ENCODE peak calls at places on chromosomes 1 and 21, in five cellular contexts. R is HCT116, Q is stomach, T is testis, K is esophagus squamous epithelium. F is an unnamed sample.

GRCh38 chr21:34700605-34701004 is 31.8 kb downstream of the CLIC6 start:
- DNase-seq in R (no peak), Q (no peak), T (no peak), K (no peak), F (no peak)

GRCh38 chr1:25369241-25369640 is 31.1 kb downstream of the TMEM50A start:
- DNase-seq in R (no peak), Q (no peak), T (peak; percentile 76), K (no peak), F (no peak)

GRCh38 chr1:84260852-84261518 is 40.5 kb upstream of the SAMD13 start:
- DNase-seq in R (no peak), Q (no peak), T (no peak), K (no peak), F (no peak)

GRCh38 chr1:26225033-26225831 is 8.8 kb upstream of the CEP85 start:
- DNase-seq in R (no peak), Q (peak; percentile 80), T (peak; percentile 76), K (no peak), F (peak; percentile 72)

GRCh38 chr1:223225061-223225460 is 82.0 kb upstream of the TLR5 start:
- DNase-seq in R (no peak), Q (no peak), T (no peak), K (no peak), F (no peak)

GRCh38 chr1:171850951-171851350 is 9.7 kb downstream of the DNM3 start:
- DNase-seq in R (no peak), Q (no peak), T (no peak), K (no peak), F (no peak)

GRCh38 chr21:44916965-44917364 is 3.7 kb downstream of the ITGB2 start:
- DNase-seq in R (no peak), Q (no peak), T (no peak), K (no peak), F (no peak)

GRCh38 chr1:206450271-206450670 is 20.0 kb upstream of the IKBKE start:
- DNase-seq in R (no peak), Q (no peak), T (no peak), K (no peak), F (no peak)

GRCh38 chr21:34933609-34934345 is 115.3 kb downstream of the RUNX1 start:
- DNase-seq in R (no peak), Q (no peak), T (no peak), K (no peak), F (no peak)

GRCh38 chr1:12153181-12153785 is 13.5 kb upstream of the TNFRSF1B start:
- DNase-seq in R (no peak), Q (peak; percentile 53), T (peak; percentile 58), K (peak; percentile 27), F (no peak)

GRCh38 chr1:115641762-115642167 is at the start of gene VANGL1:
- DNase-seq in R (no peak), Q (peak; percentile 81), T (peak; percentile 71), K (no peak), F (peak; percentile 78)

GRCh38 chr1:245742891-245743290 is 588.1 kb downstream of the KIF26B start:
- DNase-seq in R (no peak), Q (no peak), T (no peak), K (no peak), F (no peak)

GRCh38 chr1:232598133-232598532 is 31.8 kb downstream of the SIPA1L2 start:
- DNase-seq in R (no peak), Q (no peak), T (no peak), K (no peak), F (no peak)

GRCh38 chr1:3652538-3653285 is 396 bp downstream of the TP73 start:
- DNase-seq in R (peak; percentile 18), Q (no peak), T (no peak), K (no peak), F (no peak)

GRCh38 chr1:247037483-247038320 is 29.8 kb upstream of the ZNF695 start:
- DNase-seq in R (no peak), Q (no peak), T (no peak), K (no peak), F (no peak)

GRCh38 chr1:117368116-117369108 is 1.2 kb downstream of the MAN1A2 start:
- DNase-seq in R (no peak), Q (no peak), T (peak; percentile 26), K (no peak), F (no peak)

GRCh38 chr1:199758626-199759255 is 268.8 kb upstream of the NR5A2 start:
- DNase-seq in R (peak; percentile 42), Q (no peak), T (no peak), K (no peak), F (no peak)

GRCh38 chr1:216457356-216457755 is 34.1 kb upstream of the USH2A start:
- DNase-seq in R (no peak), Q (no peak), T (no peak), K (no peak), F (no peak)

GRCh38 chr1:18703041-18703621 is 72.5 kb downstream of the PAX7 start:
- DNase-seq in R (peak; percentile 32), Q (no peak), T (peak; percentile 34), K (no peak), F (no peak)

GRCh38 chr21:26529556-26529955 is 43.5 kb downstream of the CYYR1 start:
- DNase-seq in R (no peak), Q (no peak), T (no peak), K (no peak), F (no peak)

GRCh38 chr1:12132078-12132477 is 34.7 kb upstream of the TNFRSF1B start:
- DNase-seq in R (no peak), Q (no peak), T (no peak), K (no peak), F (no peak)

GRCh38 chr1:84090447-84091244 is 53.4 kb upstream of the PRKACB start:
- DNase-seq in R (peak; percentile 26), Q (no peak), T (no peak), K (no peak), F (no peak)

GRCh38 chr1:147509786-147510360 is 31.4 kb upstream of the BCL9 start:
- DNase-seq in R (no peak), Q (no peak), T (peak; percentile 57), K (no peak), F (peak; percentile 61)

GRCh38 chr1:4796161-4796998 is 142.0 kb downstream of the AJAP1 start:
- DNase-seq in R (no peak), Q (no peak), T (no peak), K (no peak), F (no peak)

GRCh38 chr1:167110586-167110985 is 16.7 kb downstream of the STYXL2 start:
- DNase-seq in R (no peak), Q (no peak), T (no peak), K (no peak), F (no peak)

GRCh38 chr1:160618763-160619274 is 28.0 kb downstream of the SLAMF1 start:
- DNase-seq in R (peak; percentile 23), Q (no peak), T (no peak), K (no peak), F (no peak)

GRCh38 chr1:44497422-44498170 is 92.5 kb downstream of the RNF220 start:
- DNase-seq in R (no peak), Q (no peak), T (no peak), K (no peak), F (no peak)

DNA sequence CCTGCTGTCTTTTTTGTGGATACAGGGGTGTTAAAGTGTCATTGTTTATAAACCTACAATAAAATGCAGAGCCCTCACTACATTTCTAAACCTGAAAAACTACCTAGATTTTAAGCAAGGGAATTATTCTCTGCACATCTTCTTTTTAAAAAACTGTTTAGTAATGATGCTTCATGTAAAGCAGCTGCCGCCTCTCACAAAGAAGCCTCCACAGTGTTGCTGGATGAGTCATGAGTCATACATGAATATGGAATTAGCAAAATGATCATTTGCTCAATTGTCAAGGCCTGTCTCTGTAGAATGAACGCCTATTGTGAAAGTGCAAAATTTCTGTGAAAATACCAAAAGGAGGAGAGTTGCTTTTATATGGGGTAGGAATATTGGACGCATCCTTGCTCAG is 259.5 kb upstream of the CHRM3 start:
- DNase-seq in R (no peak), Q (no peak), T (no peak), K (no peak), F (no peak)
- H3K27ac ChIP-seq in R (no peak overlapping the region), Q (no peak overlapping the region), T (no peak overlapping the region), K (no peak overlapping the region), F (no peak overlapping the region)

GRCh38 chr21:42373908-42374455 is 7.6 kb upstream of the TFF1 start:
- DNase-seq in R (no peak), Q (no peak), T (no peak), K (no peak), F (no peak)

GRCh38 chr21:42376338-42376982 is 10.1 kb upstream of the TFF1 start:
- DNase-seq in R (no peak), Q (peak; percentile 88), T (no peak), K (no peak), F (no peak)

GRCh38 chr21:42374457-42374856 is 8.1 kb upstream of the TFF1 start:
- DNase-seq in R (no peak), Q (no peak), T (no peak), K (no peak), F (no peak)

GRCh38 chr21:42375966-42376337 is 9.6 kb upstream of the TFF1 start:
- DNase-seq in R (no peak), Q (no peak), T (no peak), K (no peak), F (no peak)

DNA sequence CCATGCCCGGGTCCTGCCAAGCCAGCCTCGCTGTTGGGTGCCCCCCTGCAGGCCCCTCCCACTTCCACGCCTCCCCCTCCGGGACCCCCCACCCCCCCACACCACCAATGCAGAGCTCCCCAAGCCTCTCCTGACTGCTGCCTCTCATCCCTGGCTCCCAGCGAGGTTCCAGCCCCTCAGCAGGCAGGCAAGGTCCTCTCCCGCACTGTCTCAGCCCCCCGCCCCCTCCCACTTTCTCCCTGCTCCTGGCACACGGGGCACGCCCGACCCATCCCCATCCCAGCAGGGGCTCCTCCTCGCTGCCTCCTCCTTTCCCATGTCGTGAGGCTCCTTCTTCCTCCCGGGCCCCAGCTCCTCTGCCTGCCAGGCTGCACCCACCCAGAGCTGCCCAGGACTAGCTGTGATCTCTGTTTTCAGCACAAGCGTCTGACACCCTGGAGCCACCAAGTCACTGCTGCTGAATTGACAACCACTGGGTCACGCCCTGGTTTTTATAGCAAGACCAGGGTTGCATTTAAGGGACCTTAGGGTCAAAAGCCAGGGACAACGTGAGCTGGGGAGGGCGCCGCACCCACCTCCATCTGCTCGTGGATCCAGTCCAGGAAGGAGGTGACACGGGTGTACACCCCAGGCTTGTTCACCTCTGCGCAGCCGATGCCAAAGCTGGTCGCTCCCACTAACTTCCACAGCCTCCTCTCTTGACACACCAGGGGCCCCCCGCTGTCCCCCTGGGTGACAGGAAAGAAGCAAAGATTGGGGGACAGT is 9.0 kb upstream of the TFF1 start:
- DNase-seq in R (no peak), Q (peak; percentile 63), T (no peak), K (no peak), F (no peak)
- TF ChIP-seq POLR2A in R (no peak), Q (no peak), T (no peak), K (no peak), F (no peak)

GRCh38 chr1:233868461-233868860 is 36.0 kb upstream of the SLC35F3 start:
- DNase-seq in R (no peak), Q (no peak), T (no peak), K (no peak), F (no peak)

GRCh38 chr1:233864578-233864977 is 39.9 kb upstream of the SLC35F3 start:
- DNase-seq in R (no peak), Q (no peak), T (no peak), K (no peak), F (no peak)

GRCh38 chr1:233867028-233867427 is 37.4 kb upstream of the SLC35F3 start:
- DNase-seq in R (no peak), Q (no peak), T (no peak), K (no peak), F (no peak)

GRCh38 chr1:233865902-233866301 is 38.6 kb upstream of the SLC35F3 start:
- DNase-seq in R (no peak), Q (no peak), T (no peak), K (no peak), F (no peak)

GRCh38 chr1:233863901-233864545 is 40.5 kb upstream of the SLC35F3 start:
- DNase-seq in R (no peak), Q (no peak), T (no peak), K (no peak), F (no peak)
- H3K4me1 ChIP-seq in R (no peaks in the 10 kb centered on the region), Q (no peaks in the 10 kb centered on the region), T (no peaks in the 10 kb centered on the region), K (no peaks in the 10 kb centered on the region), F (no peaks in the 10 kb centered on the region)

GRCh38 chr21:39869141-39869818 is 2.0 kb downstream of the PCP4 start:
- DNase-seq in R (no peak), Q (no peak), T (no peak), K (no peak), F (no peak)
- H3K27ac ChIP-seq in R (no peak overlapping the region), Q (no peak overlapping the region), T (no peak overlapping the region), K (peak overlapping the region; percentile 30), F (no peak overlapping the region)